ENCODE peak calls at places on chromosome 1, in six cellular contexts. Y, J, R, S, A and V are unnamed samples.

GRCh38 chr1:65260851-65261473 is 48.4 kb upstream of the DNAJC6 start:
- DNase-seq in Y (no peak), J (peak; percentile 33), R (no peak), S (no peak), A (no peak), V (peak; percentile 37)

GRCh38 chr1:110860174-110860573 is 12.8 kb upstream of the CD53 start:
- DNase-seq in Y (no peak), J (no peak), R (no peak), S (no peak), A (no peak), V (no peak)

GRCh38 chr1:209850342-209850979 is 22.7 kb downstream of the UTP25 start:
- DNase-seq in Y (no peak), J (peak; percentile 21), R (no peak), S (no peak), A (no peak), V (no peak)

GRCh38 chr1:201946224-201946908 is at the start of gene LMOD1:
- DNase-seq in Y (no peak), J (peak; percentile 17), R (peak; percentile 93), S (peak; percentile 72), A (peak; percentile 86), V (peak; percentile 4)

GRCh38 chr1:195902779-195903178 is 705.5 kb downstream of the KCNT2 start:
- DNase-seq in Y (no peak), J (no peak), R (no peak), S (no peak), A (no peak), V (no peak)

GRCh38 chr1:102941364-102941947 is 166.9 kb downstream of the COL11A1 start:
- DNase-seq in Y (no peak), J (no peak), R (no peak), S (no peak), A (no peak), V (no peak)

GRCh38 chr1:174999926-175000696 is at the start of gene CACYBP:
- DNase-seq in Y (no peak), J (peak; percentile 61), R (no peak), S (peak; percentile 58), A (peak; percentile 34), V (no peak)

GRCh38 chr1:208951908-208952307 is 631.6 kb upstream of the CAMK1G start:
- DNase-seq in Y (no peak), J (no peak), R (no peak), S (peak; percentile 42), A (no peak), V (no peak)

GRCh38 chr1:92536593-92537332 is 50.0 kb upstream of the GFI1 start:
- DNase-seq in Y (no peak), J (no peak), R (no peak), S (no peak), A (no peak), V (no peak)

GRCh38 chr1:37931148-37931492 is 15.7 kb downstream of the INPP5B start:
- DNase-seq in Y (peak; percentile 3), J (no peak), R (no peak), S (peak; percentile 33), A (no peak), V (no peak)

GRCh38 chr1:217493290-217493689 is 137.6 kb downstream of the GPATCH2 start:
- DNase-seq in Y (no peak), J (no peak), R (no peak), S (no peak), A (no peak), V (no peak)

GRCh38 chr1:19436716-19437476 is 48.4 kb downstream of the CAPZB start:
- DNase-seq in Y (no peak), J (no peak), R (peak; percentile 86), S (peak; percentile 89), A (peak; percentile 91), V (peak; percentile 34)

GRCh38 chr1:186295980-186296379 is 79.1 kb downstream of the TPR start:
- DNase-seq in Y (no peak), J (no peak), R (no peak), S (no peak), A (no peak), V (no peak)

GRCh38 chr1:14778882-14779594 is 180.6 kb downstream of the KAZN start:
- DNase-seq in Y (no peak), J (no peak), R (no peak), S (peak; percentile 48), A (no peak), V (no peak)

GRCh38 chr1:116477428-116477827 is 93.4 kb downstream of the CD58 start:
- DNase-seq in Y (no peak), J (no peak), R (peak; percentile 69), S (peak; percentile 33), A (no peak), V (no peak)

GRCh38 chr1:223731076-223731770 is 18.9 kb downstream of the CAPN2 start:
- DNase-seq in Y (no peak), J (peak; percentile 23), R (peak; percentile 88), S (peak; percentile 49), A (peak; percentile 66), V (peak; percentile 33)

GRCh38 chr1:27872059-27872801 is at the start of gene THEMIS2:
- DNase-seq in Y (peak; percentile 79), J (peak; percentile 30), R (peak; percentile 92), S (peak; percentile 75), A (no peak), V (peak; percentile 29)

GRCh38 chr1:227764019-227764391 is 28.8 kb downstream of the SNAP47 start:
- DNase-seq in Y (no peak), J (no peak), R (no peak), S (no peak), A (no peak), V (no peak)

GRCh38 chr1:55868026-55868425 is 652.9 kb upstream of the USP24 start:
- DNase-seq in Y (no peak), J (no peak), R (no peak), S (no peak), A (no peak), V (no peak)

GRCh38 chr1:221101792-221102191 is 222.5 kb downstream of the HLX start:
- DNase-seq in Y (no peak), J (no peak), R (no peak), S (no peak), A (no peak), V (no peak)

GRCh38 chr1:201011616-201012015 is 11.9 kb downstream of the KIF21B start:
- DNase-seq in Y (no peak), J (no peak), R (no peak), S (no peak), A (no peak), V (no peak)

GRCh38 chr1:2949966-2950925 is 71.0 kb upstream of the ACTRT2 start:
- DNase-seq in Y (no peak), J (no peak), R (peak; percentile 43), S (no peak), A (no peak), V (no peak)

GRCh38 chr1:199308349-199308846 is 669.6 kb downstream of the PTPRC start:
- DNase-seq in Y (no peak), J (no peak), R (no peak), S (no peak), A (no peak), V (no peak)

GRCh38 chr1:12525311-12526181 is 92.5 kb downstream of the DHRS3 start:
- DNase-seq in Y (no peak), J (no peak), R (peak; percentile 79), S (peak; percentile 77), A (peak; percentile 64), V (no peak)

GRCh38 chr1:214958491-214958890 is 124.0 kb upstream of the KCNK2 start:
- DNase-seq in Y (no peak), J (no peak), R (no peak), S (no peak), A (no peak), V (no peak)

GRCh38 chr1:150162862-150163706 is 13.4 kb downstream of the PLEKHO1 start:
- DNase-seq in Y (no peak), J (peak; percentile 62), R (peak; percentile 91), S (peak; percentile 77), A (peak; percentile 80), V (peak; percentile 69)

GRCh38 chr1:59674605-59675004 is 140.1 kb upstream of the HOOK1 start:
- DNase-seq in Y (no peak), J (no peak), R (no peak), S (peak; percentile 28), A (peak; percentile 79), V (no peak)

GRCh38 chr1:63859480-63860275 is 85.9 kb downstream of the ROR1 start:
- DNase-seq in Y (no peak), J (no peak), R (no peak), S (no peak), A (no peak), V (no peak)

DNA sequence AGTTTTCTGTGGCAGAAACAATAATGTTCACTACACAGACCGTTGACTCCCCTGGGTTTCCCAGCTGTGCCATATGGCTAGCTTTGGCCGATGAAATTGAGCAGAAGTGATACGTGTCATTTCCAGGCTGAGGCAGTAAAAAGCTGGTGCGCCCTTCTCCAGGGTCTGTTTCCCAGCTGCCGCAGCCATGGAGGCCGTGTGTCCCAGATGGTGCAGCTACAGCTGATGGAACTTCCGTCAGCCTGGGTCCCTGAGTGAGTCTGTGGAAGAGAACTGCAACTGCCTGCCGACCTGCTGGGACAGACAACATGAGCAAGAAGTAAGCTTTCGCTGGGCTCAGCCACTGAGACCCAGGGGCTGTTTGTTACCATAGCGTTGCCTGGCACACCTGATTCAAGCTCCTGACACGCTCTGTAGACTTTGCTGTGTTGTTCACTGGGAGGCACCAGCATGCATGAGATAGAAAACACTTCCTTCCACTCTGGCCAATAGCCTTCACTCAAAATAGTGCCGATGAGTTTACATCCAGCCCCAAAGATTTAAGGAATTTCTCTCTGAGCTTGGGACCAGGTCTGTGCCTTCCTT is 116.3 kb upstream of the SLC25A33 start:
- DNase-seq in Y (no peak), J (no peak), R (no peak), S (no peak), A (no peak), V (no peak)
- H3K27ac ChIP-seq in Y (no peak overlapping the region), J (no peak overlapping the region), R (no peak overlapping the region), S (no peak overlapping the region), A (no peak overlapping the region), V (no peak overlapping the region)

GRCh38 chr1:87632232-87632631 is 303.6 kb downstream of the LMO4 start:
- DNase-seq in Y (no peak), J (no peak), R (no peak), S (no peak), A (no peak), V (no peak)
- H3K27ac ChIP-seq in Y (no peak overlapping the region), J (no peak overlapping the region), R (no peak overlapping the region), S (no peak overlapping the region), A (no peak overlapping the region), V (no peak overlapping the region)

DNA sequence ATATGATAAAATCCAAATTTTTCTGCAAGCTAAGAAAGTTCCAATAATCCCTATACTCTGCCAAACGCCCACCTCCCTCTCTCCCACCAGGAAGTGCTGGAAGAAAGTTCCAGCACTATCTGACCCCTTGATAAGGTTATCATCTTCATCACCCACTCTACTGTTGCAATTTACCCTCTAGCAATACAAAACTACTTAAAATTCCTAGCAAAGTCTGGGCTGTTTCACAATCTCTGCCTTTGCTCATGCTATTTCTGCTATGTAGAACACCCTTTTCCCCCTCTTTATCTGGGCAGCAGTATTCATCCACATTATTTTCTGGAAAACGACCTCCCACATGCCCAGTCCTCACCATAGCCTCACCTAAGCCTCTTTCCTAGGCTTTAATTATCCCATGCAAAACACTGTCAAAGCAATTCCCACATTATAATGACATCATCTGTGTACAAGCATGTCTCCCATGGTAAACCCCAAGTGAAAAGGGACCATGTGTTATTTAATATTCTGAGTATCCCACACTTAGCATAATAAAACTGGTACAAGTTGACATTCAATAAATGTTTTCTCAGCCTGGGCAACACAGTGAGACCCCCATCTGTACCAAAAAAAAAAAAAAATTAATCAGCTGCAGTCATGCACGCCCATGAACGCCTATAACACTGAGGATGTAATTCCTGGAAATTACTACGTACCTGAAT is 11.9 kb downstream of the F11R start:
- DNase-seq in Y (no peak), J (no peak), R (no peak), S (no peak), A (no peak), V (no peak)
- H3K27ac ChIP-seq in Y (no peak overlapping the region), J (no peak overlapping the region), R (no peak overlapping the region), S (no peak overlapping the region), A (no peak overlapping the region), V (no peak overlapping the region)

GRCh38 chr1:118339431-118340146 is 154.6 kb upstream of the SPAG17 start:
- DNase-seq in Y (no peak), J (no peak), R (no peak), S (no peak), A (no peak), V (no peak)
- H3K27ac ChIP-seq in Y (no peak overlapping the region), J (no peak overlapping the region), R (no peak overlapping the region), S (no peak overlapping the region), A (no peak overlapping the region), V (no peak overlapping the region)